ENCODE peak calls at places on chromosomes 4 and X, in four cellular contexts. R is tibial nerve, C is progenitor cell of endocrine pancreas, X is left ventricle myocardium inferior. I is an unnamed sample.

GRCh38 chr4:143184217-143184502 is 557 bp upstream of the USP38 start:
- DNase-seq in C (no peak), R (no peak), X (no peak), I (no peak)

GRCh38 chrX:119466970-119467369 is 1.3 kb upstream of the SLC25A5 start:
- DNase-seq in C (no peak), R (no peak), X (no peak), I (no peak)

GRCh38 chrX:148499638-148500427 is 584 bp upstream of the AFF2 start:
- DNase-seq in C (no peak), X (no peak), R (no peak), I (no peak)

GRCh38 chrX:3638280-3638873 is 75.1 kb downstream of the PRKX start:
- DNase-seq in C (peak; percentile 53), X (no peak), R (peak; percentile 29), I (no peak)

GRCh38 chr4:145886871-145887240 is 51.8 kb downstream of the ZNF827 start:
- DNase-seq in R (no peak), C (no peak), X (no peak), I (no peak)

GRCh38 chr4:56245547-56246229 is 141.6 kb downstream of the AASDH start:
- DNase-seq in C (no peak), X (no peak), R (no peak), I (no peak)

GRCh38 chr4:16155503-16156169 is 70.6 kb downstream of the TAPT1 start:
- DNase-seq in R (no peak), C (no peak), X (no peak), I (no peak)

GRCh38 chr4:57044996-57045395 is 65.2 kb downstream of the IGFBP7 start:
- DNase-seq in R (no peak), X (no peak), C (no peak), I (no peak)

GRCh38 chrX:39331062-39331704 is 529.9 kb downstream of the MID1IP1 start:
- DNase-seq in R (no peak), X (no peak), C (no peak), I (no peak)

GRCh38 chr4:151960449-151961246 is 199.8 kb upstream of the GATB start:
- DNase-seq in C (no peak), X (no peak), R (no peak), I (no peak)

GRCh38 chr4:15396157-15396800 is 31.6 kb upstream of the C1QTNF7 start:
- DNase-seq in R (no peak), X (no peak), C (no peak), I (peak; percentile 23)

GRCh38 chr4:15339732-15340131 is 88.1 kb upstream of the C1QTNF7 start:
- DNase-seq in R (no peak), X (no peak), C (no peak), I (no peak)

GRCh38 chr4:128521156-128521555 is 233.5 kb upstream of the PGRMC2 start:
- DNase-seq in X (no peak), C (no peak), R (no peak), I (no peak)

GRCh38 chrX:147891886-147892285 is 19.8 kb upstream of the FMR1 start:
- DNase-seq in X (no peak), C (no peak), R (no peak), I (no peak)

GRCh38 chr4:114654607-114655006 is 56.0 kb downstream of the UGT8 start:
- DNase-seq in R (no peak), C (no peak), X (no peak), I (no peak)

GRCh38 chr4:39045791-39046221 is 13.6 kb upstream of the TMEM156 start:
- DNase-seq in C (no peak), R (no peak), X (no peak), I (no peak)

GRCh38 chr4:34766935-34767859 is 1477.1 kb downstream of the ARAP2 start:
- DNase-seq in R (no peak), X (no peak), C (no peak), I (no peak)
- TF ChIP-seq CTCF in R (no peak), X (no peak), C (no peak), I (no peak)

GRCh38 chrX:131279617-131280016 is 9.5 kb downstream of the IGSF1 start:
- DNase-seq in R (no peak), C (no peak), X (no peak), I (no peak)

GRCh38 chrX:131277543-131278115 is 11.5 kb downstream of the IGSF1 start:
- DNase-seq in R (no peak), C (no peak), X (no peak), I (no peak)

GRCh38 chrX:131279197-131279596 is 9.9 kb downstream of the IGSF1 start:
- DNase-seq in C (no peak), R (no peak), X (no peak), I (no peak)
- TF ChIP-seq CTCF in C (no peak), R (no peak), X (no peak), I (no peak)

GRCh38 chr4:66169341-66169740 is 499.1 kb upstream of the EPHA5 start:
- DNase-seq in R (no peak), X (no peak), C (no peak), I (no peak)
- TF ChIP-seq CTCF in R (no peak), X (no peak), C (peak; percentile 47), I (no peak)

GRCh38 chrX:83416273-83416672 is 91.8 kb upstream of the POU3F4 start:
- DNase-seq in R (no peak), X (no peak), C (no peak), I (no peak)
- TF ChIP-seq CTCF in R (no peak), X (no peak), C (peak; percentile 58), I (no peak)

GRCh38 chr4:144356941-144357381 is 216.4 kb upstream of the GYPA start:
- DNase-seq in R (no peak), X (no peak), C (no peak), I (no peak)

GRCh38 chr4:144360394-144360793 is 219.9 kb upstream of the GYPA start:
- DNase-seq in X (no peak), R (no peak), C (no peak), I (no peak)

GRCh38 chr4:144357970-144358369 is 217.5 kb upstream of the GYPA start:
- DNase-seq in C (no peak), X (no peak), R (no peak), I (no peak)

GRCh38 chr4:144353240-144353639 is 212.7 kb upstream of the GYPA start:
- DNase-seq in X (no peak), R (no peak), C (no peak), I (no peak)

DNA sequence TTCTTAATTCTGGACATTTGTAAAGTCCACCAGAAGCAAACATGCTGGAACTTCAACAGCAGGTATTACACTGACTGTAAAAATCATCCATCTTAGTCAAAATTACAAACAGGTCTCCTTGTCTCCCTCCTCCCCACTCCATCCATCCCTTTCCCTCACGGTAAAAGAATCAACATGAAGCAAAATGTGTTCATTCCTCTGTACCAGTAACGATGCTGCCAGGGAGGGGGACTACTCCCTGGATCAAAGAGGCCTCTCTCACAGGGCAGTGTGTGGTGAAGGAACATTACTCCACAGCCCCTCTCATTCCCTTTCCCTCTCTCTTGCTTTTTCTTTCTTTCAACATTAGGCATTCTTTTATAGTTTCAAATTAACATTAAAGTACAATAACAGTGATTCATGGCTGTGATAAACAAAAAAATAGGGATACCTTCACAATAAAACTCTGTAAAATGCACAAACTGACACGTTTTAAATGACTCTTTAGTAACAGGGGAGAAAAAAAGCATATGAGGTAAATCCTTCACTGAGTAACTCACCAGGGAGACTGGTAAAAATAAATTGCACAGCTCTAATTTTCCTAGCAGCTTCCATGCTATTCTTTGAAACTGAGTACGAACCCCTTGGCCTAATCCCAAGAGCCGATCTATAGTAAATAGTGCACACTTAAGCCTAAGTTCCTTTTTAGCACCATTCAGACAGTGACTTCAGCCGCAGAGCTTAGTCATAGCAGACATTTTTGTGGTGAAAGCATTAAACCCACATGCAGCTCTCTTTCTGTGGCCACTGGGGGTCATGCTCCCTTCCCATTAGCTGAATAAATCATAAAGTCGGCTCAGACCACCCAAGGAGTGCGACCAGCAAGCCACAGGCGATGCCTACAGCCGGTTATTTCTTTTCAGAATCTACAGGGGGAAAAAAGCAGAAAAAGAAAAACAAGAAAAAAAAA is 215.6 kb upstream of the GYPA start:
- DNase-seq in R (peak; percentile 36), X (no peak), C (no peak), I (no peak)
- TF ChIP-seq CTCF in R (no peak), X (no peak), C (peak; percentile 39), I (no peak)

GRCh38 chr4:138678985-138679746 is 336.4 kb upstream of the NOCT start:
- DNase-seq in R (no peak), X (no peak), C (no peak), I (no peak)
- TF ChIP-seq CTCF in R (no peak), X (no peak), C (no peak), I (no peak)